ENCODE peak calls at places on chromosome 20, in nine cellular contexts. R is heart right ventricle; F is PC-9; L is CD8-positive, alpha-beta memory T cell; E is CD4-positive, alpha-beta T cell; C is effector memory CD4-positive, alpha-beta T cell; N is WERI-Rb-1; B is ovary; Z is fibroblast of lung. V is an unnamed sample. For H3K9me3, the result is how much of the 10 kb centered on the place peaks cover.

GRCh38 chr20:55667955-55668354 is 337.4 kb downstream of the CBLN4 start:
- DNase-seq in R (no peak), F (no peak), L (no peak), E (no peak), C (no peak), N (no peak), B (no peak), Z (no peak), V (no peak)

GRCh38 chr20:57514273-57514751 is 10.6 kb downstream of the CTCFL start:
- DNase-seq in R (peak), F (peak), L (no peak), E (peak), C (no peak), N (peak), B (peak), Z (peak), V (no peak)

GRCh38 chr20:13302647-13303425 is 81.8 kb downstream of the ISM1 start:
- DNase-seq in R (no peak), F (no peak), L (no peak), E (peak), C (no peak), N (peak), B (no peak), Z (no peak), V (no peak)

GRCh38 chr20:46430921-46431712 is 24.7 kb upstream of the ELMO2 start:
- DNase-seq in R (no peak), F (no peak), L (no peak), E (no peak), C (no peak), N (no peak), B (peak), Z (no peak), V (no peak)

GRCh38 chr20:13422637-13423036 is 201.6 kb downstream of the ISM1 start:
- DNase-seq in R (no peak), F (no peak), L (no peak), E (no peak), C (no peak), N (no peak), B (no peak), Z (no peak), V (no peak)

GRCh38 chr20:3315110-3315509 is 76.1 kb upstream of the SLC4A11 start:
- DNase-seq in R (no peak), F (no peak), L (no peak), E (no peak), C (no peak), N (no peak), B (no peak), Z (no peak), V (no peak)

GRCh38 chr20:43140719-43141118 is 49.0 kb downstream of the PTPRT start:
- DNase-seq in R (no peak), F (no peak), L (no peak), E (no peak), C (no peak), N (no peak), B (no peak), Z (no peak), V (no peak)

GRCh38 chr20:41393705-41394066 is 27.1 kb upstream of the EMILIN3 start:
- DNase-seq in R (peak), F (no peak), L (no peak), E (no peak), C (no peak), N (no peak), B (peak), Z (no peak), V (no peak)

GRCh38 chr20:5215592-5216304 is 88.9 kb downstream of the CDS2 start:
- DNase-seq in R (no peak), F (no peak), L (no peak), E (no peak), C (no peak), N (no peak), B (no peak), Z (peak), V (no peak)

GRCh38 chr20:13898012-13898612 is 92.3 kb downstream of the SEL1L2 start:
- DNase-seq in R (no peak), F (no peak), L (no peak), E (no peak), C (no peak), N (peak), B (no peak), Z (no peak), V (no peak)

GRCh38 chr20:46979603-46980241 is 85.1 kb downstream of the EYA2 start:
- DNase-seq in R (no peak), F (no peak), L (no peak), E (no peak), C (no peak), N (peak), B (no peak), Z (no peak), V (no peak)

GRCh38 chr20:54668271-54669053 is 193.1 kb downstream of the DOK5 start:
- DNase-seq in R (no peak), F (no peak), L (no peak), E (no peak), C (no peak), N (peak), B (no peak), Z (peak), V (no peak)

GRCh38 chr20:21548390-21549035 is 34.6 kb upstream of the NKX2-2 start:
- DNase-seq in R (no peak), F (no peak), L (no peak), E (no peak), C (peak), N (no peak), B (no peak), Z (no peak), V (no peak)

GRCh38 chr20:53875452-53875851 is 194.9 kb downstream of the BCAS1 start:
- DNase-seq in R (no peak), F (no peak), L (no peak), E (no peak), C (no peak), N (no peak), B (no peak), Z (no peak), V (peak)

GRCh38 chr20:23161968-23162696 is 76.0 kb upstream of the CD93 start:
- DNase-seq in R (peak), F (no peak), L (no peak), E (no peak), C (no peak), N (no peak), B (peak), Z (peak), V (peak)

GRCh38 chr20:4916991-4917881 is 84.1 kb downstream of the SLC23A2 start:
- DNase-seq in R (no peak), F (peak), L (no peak), E (no peak), C (no peak), N (no peak), B (no peak), Z (peak), V (no peak)

GRCh38 chr20:44736170-44737021 is 9.3 kb upstream of the KCNK15 start:
- DNase-seq in R (peak), F (peak), L (no peak), E (no peak), C (no peak), N (peak), B (peak), Z (peak), V (no peak)

GRCh38 chr20:46220808-46221207 is 87.5 kb downstream of the CDH22 start:
- DNase-seq in R (peak), F (no peak), L (no peak), E (no peak), C (no peak), N (peak), B (no peak), Z (no peak), V (no peak)

GRCh38 chr20:4998160-4998651 is 3.1 kb downstream of the SLC23A2 start:
- DNase-seq in R (no peak), F (no peak), L (no peak), E (no peak), C (no peak), N (no peak), B (no peak), Z (no peak), V (no peak)

DNA sequence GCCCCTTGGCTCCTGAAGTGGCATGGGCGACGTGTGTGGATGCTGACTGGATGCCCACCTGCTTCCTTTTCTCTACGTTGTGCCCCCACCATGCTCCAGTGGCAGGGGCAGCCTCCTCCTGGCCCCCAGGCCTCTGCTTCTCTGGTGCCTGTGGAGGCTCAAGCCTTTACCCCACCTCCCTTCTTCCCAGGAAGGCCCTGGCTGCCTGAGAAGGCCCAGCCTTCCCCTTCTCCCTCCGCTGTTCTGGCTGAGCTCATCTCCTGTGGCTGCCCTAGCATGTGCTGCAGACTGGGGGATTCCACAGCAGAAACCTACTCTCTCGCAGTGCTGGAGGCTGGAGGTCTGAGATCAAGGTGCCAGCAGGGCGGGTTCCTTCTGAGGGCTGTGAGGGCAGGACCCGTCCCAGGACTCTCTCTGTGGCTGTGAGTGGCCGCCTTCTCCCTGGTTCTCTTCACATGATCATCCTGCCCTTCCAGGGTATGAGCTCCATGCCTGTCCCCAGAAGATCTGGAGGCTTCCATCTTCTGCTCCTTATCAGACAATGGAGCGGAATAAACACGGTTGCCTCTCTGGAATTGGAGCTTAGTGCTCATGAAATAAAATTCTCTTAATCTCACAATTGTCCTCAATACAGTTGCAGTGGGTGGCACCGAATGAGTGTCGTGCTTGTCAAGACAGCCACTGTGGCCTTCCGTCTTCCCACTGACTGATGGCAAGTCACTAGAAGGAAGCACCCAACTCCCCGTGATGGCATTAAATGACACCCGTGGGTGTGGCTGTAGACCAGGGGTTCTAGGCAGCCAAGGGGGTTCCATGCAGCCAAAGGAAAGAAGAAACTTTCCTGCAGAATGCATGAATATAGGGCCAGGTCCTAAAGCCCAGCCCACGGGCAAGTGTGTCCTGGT is 25.1 kb downstream of the PHACTR3 start:
- DNase-seq in R (no peak), F (no peak), L (no peak), E (no peak), C (no peak), N (no peak), B (no peak), Z (no peak), V (no peak)
- H3K9me3 ChIP-seq in R (under half), F (under half), L (under half), E (under half), C (under half), N (under half), B (under half), Z (under half), V (under half)

GRCh38 chr20:63963348-63963741 is 6.4 kb downstream of the ZNF512B start:
- DNase-seq in R (no peak), F (no peak), L (no peak), E (no peak), C (no peak), N (no peak), B (no peak), Z (no peak), V (no peak)
- H3K9me3 ChIP-seq in R (under half), F (under half), L (under half), E (under half), C (under half), N (under half), B (under half), Z (under half), V (under half)

DNA sequence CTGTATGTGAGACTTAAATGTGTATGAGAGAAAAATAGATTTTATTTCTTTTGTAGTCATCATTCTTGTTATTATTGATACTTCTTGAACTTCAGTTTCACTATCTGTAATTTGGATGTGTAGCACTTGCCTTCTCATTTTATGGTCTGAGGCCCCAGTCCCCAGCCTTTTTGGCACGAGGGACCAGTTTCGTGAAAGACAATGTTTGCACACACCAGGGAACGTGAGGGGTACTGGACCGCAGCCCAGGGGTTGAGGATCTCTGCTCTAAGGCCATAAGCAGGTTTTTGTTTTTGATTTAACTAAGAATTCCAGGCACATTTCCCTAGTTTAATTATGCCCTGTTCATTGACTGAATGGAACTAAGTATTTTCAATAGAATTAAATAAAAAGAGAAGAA is 261.5 kb downstream of the BMP2 start:
- DNase-seq in R (no peak), F (no peak), L (no peak), E (no peak), C (no peak), N (no peak), B (no peak), Z (no peak), V (no peak)
- H3K9me3 ChIP-seq in R (under half), F (under half), L (under half), E (under half), C (under half), N (under half), B (under half), Z (under half), V (under half)

DNA sequence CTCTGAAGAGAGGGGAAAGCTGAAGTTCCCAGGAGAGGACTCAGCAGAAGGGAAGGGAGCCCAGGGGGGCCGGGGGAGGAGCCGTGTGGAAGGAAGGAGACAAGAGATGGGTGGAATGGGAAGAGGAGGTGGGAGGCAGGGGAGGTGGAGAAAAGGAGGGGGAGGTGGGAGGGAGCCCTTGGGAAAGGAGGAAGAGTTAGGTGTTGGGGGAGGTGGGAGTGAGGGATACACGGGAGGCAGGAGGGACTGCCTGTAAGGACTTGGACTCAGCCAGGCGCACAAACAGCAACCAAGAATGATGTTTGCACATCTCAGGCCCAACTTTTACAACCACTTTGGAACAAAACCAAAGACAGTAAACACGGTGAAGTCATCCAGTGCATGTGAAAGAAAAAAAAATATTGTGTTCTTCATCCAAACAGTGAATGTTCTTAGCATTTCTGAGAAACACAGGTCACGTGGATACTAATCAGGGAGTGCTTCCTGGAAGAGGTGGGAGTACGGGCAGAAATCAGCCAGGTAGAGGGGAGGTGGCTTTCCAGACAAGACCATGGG is 17.4 kb upstream of the LSM14B start:
- DNase-seq in R (no peak), F (no peak), L (no peak), E (no peak), C (no peak), N (no peak), B (no peak), Z (no peak), V (no peak)
- H3K9me3 ChIP-seq in R (half or more), F (half or more), L (under half), E (half or more), C (under half), N (under half), B (under half), Z (under half), V (under half)

GRCh38 chr20:24937579-24937978 is 11.5 kb upstream of the CST7 start:
- DNase-seq in R (no peak), F (no peak), L (no peak), E (no peak), C (no peak), N (no peak), B (no peak), Z (no peak), V (no peak)

GRCh38 chr20:24934716-24935115 is 14.4 kb upstream of the CST7 start:
- DNase-seq in R (no peak), F (no peak), L (no peak), E (no peak), C (no peak), N (no peak), B (no peak), Z (no peak), V (no peak)

GRCh38 chr20:24936526-24937407 is 12.3 kb upstream of the CST7 start:
- DNase-seq in R (no peak), F (no peak), L (no peak), E (no peak), C (no peak), N (no peak), B (no peak), Z (no peak), V (no peak)

GRCh38 chr20:24935140-24935539 is 13.9 kb upstream of the CST7 start:
- DNase-seq in R (no peak), F (no peak), L (no peak), E (no peak), C (no peak), N (no peak), B (no peak), Z (no peak), V (no peak)

DNA sequence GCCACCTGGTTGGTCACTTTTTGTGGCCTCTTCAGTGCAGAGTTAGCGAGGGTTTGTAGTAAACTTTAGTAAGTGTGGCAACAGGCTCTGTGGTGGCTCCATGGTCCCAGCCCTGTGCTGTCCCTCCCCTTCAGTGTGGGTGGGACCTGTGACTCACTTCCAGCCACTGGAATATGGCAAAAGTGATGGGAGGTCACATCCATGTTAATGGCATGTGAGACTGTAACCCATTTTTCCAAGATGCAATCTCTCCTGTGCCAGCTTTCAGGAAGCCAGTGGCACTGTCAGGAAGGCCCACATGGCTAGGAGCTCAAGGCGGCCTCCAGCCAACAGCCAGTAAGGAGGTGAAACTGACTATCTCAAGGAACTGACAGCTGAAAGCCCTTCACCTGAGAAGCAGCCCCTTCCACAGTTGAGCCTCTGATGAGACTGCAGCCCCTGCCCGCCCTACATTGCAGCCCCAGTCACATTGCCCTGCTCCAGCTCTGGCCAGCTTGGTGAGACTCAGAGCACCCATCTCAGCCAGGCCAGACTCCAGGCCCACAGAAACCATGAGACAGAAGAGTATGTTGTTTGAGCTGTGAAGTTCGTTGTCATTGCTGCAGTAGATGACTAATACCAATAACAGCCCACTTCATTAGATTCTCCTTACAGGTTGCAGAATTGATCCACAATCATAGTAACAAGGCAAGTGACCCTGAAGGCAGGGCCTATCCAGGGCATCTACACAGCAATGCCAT is 13.1 kb upstream of the CST7 start:
- DNase-seq in R (no peak), F (no peak), L (no peak), E (no peak), C (no peak), N (no peak), B (no peak), Z (no peak), V (no peak)
- H3K9me3 ChIP-seq in R (under half), F (under half), L (under half), E (under half), C (under half), N (under half), B (under half), Z (under half), V (under half)

GRCh38 chr20:35062478-35062877 is 30.1 kb downstream of the TRPC4AP start:
- DNase-seq in R (no peak), F (no peak), L (no peak), E (no peak), C (no peak), N (no peak), B (no peak), Z (no peak), V (no peak)
- H3K9me3 ChIP-seq in R (under half), F (under half), L (under half), E (under half), C (under half), N (under half), B (under half), Z (under half), V (under half)

GRCh38 chr20:36850759-36851158 is 25.2 kb upstream of the TLDC2 start:
- DNase-seq in R (no peak), F (no peak), L (no peak), E (no peak), C (no peak), N (no peak), B (no peak), Z (no peak), V (no peak)

GRCh38 chr20:36849333-36850065 is 26.4 kb upstream of the TLDC2 start:
- DNase-seq in R (no peak), F (no peak), L (no peak), E (no peak), C (no peak), N (no peak), B (no peak), Z (no peak), V (no peak)

GRCh38 chr20:36852187-36852586 is 23.8 kb upstream of the TLDC2 start:
- DNase-seq in R (no peak), F (no peak), L (no peak), E (no peak), C (no peak), N (no peak), B (no peak), Z (no peak), V (no peak)

GRCh38 chr20:36848677-36849076 is 27.3 kb upstream of the TLDC2 start:
- DNase-seq in R (no peak), F (no peak), L (no peak), E (no peak), C (no peak), N (no peak), B (no peak), Z (no peak), V (no peak)

DNA sequence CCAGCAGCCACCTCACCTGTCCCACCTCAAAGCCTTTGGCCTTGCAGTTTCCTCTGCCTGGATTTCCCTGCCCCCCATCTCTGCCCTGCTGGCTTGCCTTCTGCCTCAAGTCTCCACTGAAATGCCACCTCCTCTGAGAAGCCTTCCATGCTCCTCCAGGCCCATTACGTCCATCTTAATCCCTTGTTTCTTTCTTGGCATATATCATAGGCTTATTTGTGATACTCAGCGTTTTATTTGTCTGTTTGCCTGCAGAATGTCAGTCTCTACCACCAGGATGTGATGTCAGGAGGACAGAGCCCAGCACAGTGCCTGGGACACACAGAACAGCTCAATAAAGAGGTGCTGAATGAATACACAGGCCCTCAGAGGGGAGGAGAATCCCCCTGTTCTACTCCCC is 24.4 kb upstream of the TLDC2 start:
- DNase-seq in R (no peak), F (no peak), L (no peak), E (no peak), C (no peak), N (no peak), B (no peak), Z (no peak), V (no peak)
- H3K9me3 ChIP-seq in R (under half), F (under half), L (under half), E (under half), C (under half), N (under half), B (under half), Z (under half), V (under half)

DNA sequence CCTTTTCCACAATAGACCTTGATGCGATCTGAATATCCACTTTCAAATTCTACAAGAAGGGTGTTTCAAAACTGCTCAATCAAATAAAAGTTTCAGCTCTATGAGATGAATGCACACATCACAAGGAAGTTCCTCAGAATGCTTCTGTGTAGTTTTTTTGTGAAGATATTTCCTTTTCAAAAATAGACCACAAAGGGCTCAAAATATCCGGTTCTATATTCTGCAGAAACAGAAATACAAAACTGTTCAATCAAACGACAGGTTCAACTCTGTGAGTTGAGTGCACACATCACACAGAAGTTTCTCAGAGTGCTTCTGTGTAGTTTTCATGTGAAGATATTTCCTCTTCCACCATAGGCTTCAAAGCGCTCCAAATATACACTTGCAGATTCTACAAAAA is 293.9 kb upstream of the DEFB115 start:
- DNase-seq in R (no peak), F (no peak), L (no peak), E (no peak), C (no peak), N (no peak), B (no peak), Z (no peak), V (no peak)
- H3K9me3 ChIP-seq in R (half or more), F (under half), L (under half), E (under half), C (under half), N (under half), B (under half), Z (under half), V (under half)